ENCODE peak calls at places on chromosome 1, in nine cellular contexts. V is mucosa of descending colon; D is amniotic epithelial cell; F is activated CD4-positive, CD25-positive, alpha-beta regulatory T cell treated with anti-CD3 and anti-CD28 coated beads, Interleukin-2, amount 50 U/mL, for 72 hours; U is iPS-NIHi11; N is activated CD4-positive, alpha-beta memory T cell treated with anti-CD3 and anti-CD28 coated beads for 36 hours; W is cardiac fibroblast; I is pancreas; L is upper lobe of left lung. S is an unnamed sample.

GRCh38 chr1:1087351-1088035 is 13.4 kb upstream of the RNF223 start:
- DNase-seq in V (no peak), L (peak; percentile 73), W (no peak), F (no peak), I (peak; percentile 35), D (no peak), N (peak; percentile 6), U (no peak), S (no peak)

GRCh38 chr1:91026320-91026719 is 4.5 kb upstream of the ZNF644 start:
- DNase-seq in N (no peak), I (no peak), D (no peak), F (no peak), V (no peak), L (no peak), W (no peak), U (no peak), S (no peak)

GRCh38 chr1:214071469-214071868 is 83.7 kb downstream of the PROX1 start:
- DNase-seq in F (no peak), V (no peak), I (no peak), N (no peak), U (no peak), D (no peak), L (no peak), W (no peak), S (no peak)

GRCh38 chr1:156487862-156488261 is 12.7 kb downstream of the MEF2D start:
- DNase-seq in W (no peak), V (no peak), D (no peak), I (no peak), N (peak; percentile 78), U (no peak), F (peak; percentile 54), L (no peak), S (no peak)

GRCh38 chr1:236156512-236157208 is 14.3 kb downstream of the GPR137B start:
- DNase-seq in D (no peak), W (no peak), F (peak; percentile 38), V (peak; percentile 45), U (no peak), L (no peak), N (peak; percentile 72), I (no peak), S (no peak)

GRCh38 chr1:237709355-237709754 is 181.4 kb downstream of the ZP4 start:
- DNase-seq in W (no peak), F (no peak), N (no peak), L (no peak), D (no peak), U (no peak), I (no peak), V (peak; percentile 5), S (no peak)

GRCh38 chr1:35717911-35718476 is 690 bp downstream of the C1orf216 start:
- DNase-seq in N (peak; percentile 15), V (peak; percentile 34), W (peak; percentile 79), U (peak; percentile 59), L (no peak), F (no peak), I (no peak), D (peak; percentile 50), S (peak; percentile 49)

GRCh38 chr1:26034504-26035202 is 11.3 kb downstream of the SLC30A2 start:
- DNase-seq in W (no peak), N (no peak), L (no peak), F (no peak), V (no peak), D (no peak), U (no peak), I (no peak), S (no peak)

GRCh38 chr1:63915121-63915520 is 141.3 kb downstream of the ROR1 start:
- DNase-seq in N (no peak), W (no peak), I (no peak), U (no peak), F (no peak), V (no peak), D (no peak), L (no peak), S (peak; percentile 63)

GRCh38 chr1:195580988-195581387 is 1027.3 kb downstream of the KCNT2 start:
- DNase-seq in L (no peak), D (no peak), U (no peak), W (no peak), I (no peak), V (no peak), F (no peak), N (no peak), S (no peak)

GRCh38 chr1:159250817-159251216 is 46.1 kb downstream of the ACKR1 start:
- DNase-seq in N (no peak), U (no peak), D (peak; percentile 25), I (no peak), L (no peak), V (no peak), F (no peak), W (no peak), S (peak; percentile 2)

GRCh38 chr1:219724440-219724839 is 111.5 kb upstream of the ZC3H11B start:
- DNase-seq in D (no peak), F (no peak), N (no peak), U (no peak), W (no peak), I (no peak), V (no peak), L (no peak), S (peak; percentile 32)

GRCh38 chr1:63622847-63623566 is 29.8 kb downstream of the PGM1 start:
- DNase-seq in N (no peak), D (no peak), W (no peak), V (no peak), I (no peak), U (peak; percentile 30), L (no peak), F (no peak), S (no peak)